ENCODE peak calls at places on chromosomes 2 and 18, in six cellular contexts. L is HepG2, A is K562, P is A549, U is endothelial cell of umbilical vein, O is H1. K is an unnamed sample.
A peak's percentile ranks its signal among the peaks of the same experiment; 100 is the strongest.

GRCh38 chr2:135685361-135685760 is 56.3 kb upstream of the UBXN4 start:
- DNase-seq in O (no peak), P (no peak), L (no peak), A (no peak), U (peak; percentile 30), K (no peak)

GRCh38 chr18:12335503-12335902 is 27.5 kb downstream of the TUBB6 start:
- DNase-seq in O (no peak), P (no peak), L (no peak), U (no peak), A (no peak), K (no peak)

GRCh38 chr2:29528891-29529520 is 392.4 kb downstream of the ALK start:
- DNase-seq in L (no peak), O (no peak), A (no peak), P (no peak), U (no peak), K (no peak)

GRCh38 chr2:213251618-213252017 is 32.6 kb upstream of the SPAG16 start:
- DNase-seq in P (peak; percentile 82), O (no peak), L (peak; percentile 72), U (peak; percentile 70), A (peak; percentile 24), K (no peak)

GRCh38 chr2:228181098-228182019 is at the start of gene SPHKAP:
- DNase-seq in U (no peak), L (no peak), A (no peak), O (no peak), P (peak; percentile 16), K (peak; percentile 53)

GRCh38 chr2:142946941-142947340 is 69.5 kb downstream of the KYNU start:
- DNase-seq in A (no peak), P (no peak), U (peak; percentile 55), L (no peak), O (no peak), K (no peak)

GRCh38 chr18:9838144-9838877 is 47.5 kb upstream of the TXNDC2 start:
- DNase-seq in L (no peak), P (peak; percentile 33), O (peak; percentile 33), U (no peak), A (no peak), K (peak; percentile 73)

GRCh38 chr2:45396671-45397070 is 214.4 kb downstream of the SRBD1 start:
- DNase-seq in L (no peak), P (no peak), O (no peak), U (no peak), A (no peak), K (no peak)

GRCh38 chr2:56018202-56018601 is 94.6 kb upstream of the EFEMP1 start:
- DNase-seq in P (no peak), A (no peak), U (no peak), L (no peak), O (no peak), K (no peak)

GRCh38 chr18:37691162-37691561 is 125.6 kb upstream of the CELF4 start:
- DNase-seq in O (no peak), A (no peak), P (no peak), L (no peak), U (no peak), K (no peak)

GRCh38 chr18:44959013-44959412 is 278.3 kb downstream of the SETBP1 start:
- DNase-seq in L (no peak), O (no peak), A (no peak), U (no peak), P (no peak), K (no peak)

GRCh38 chr18:21911551-21911950 is 171.0 kb downstream of the MIB1 start:
- DNase-seq in O (no peak), L (no peak), P (no peak), U (no peak), A (no peak), K (no peak)

GRCh38 chr18:60568211-60568610 is 195.6 kb upstream of the MC4R start:
- DNase-seq in U (no peak), O (no peak), A (no peak), L (no peak), P (no peak), K (no peak)

GRCh38 chr2:71631411-71631931 is 178.1 kb downstream of the DYSF start:
- DNase-seq in A (no peak), P (no peak), U (no peak), O (no peak), L (no peak), K (no peak)

GRCh38 chr2:3293221-3293620 is 84.4 kb downstream of the EIPR1 start:
- DNase-seq in U (no peak), P (no peak), O (no peak), L (no peak), A (no peak), K (no peak)

GRCh38 chr2:233443511-233444183 is 89.4 kb downstream of the DGKD start:
- DNase-seq in A (peak; percentile 74), P (peak; percentile 88), O (no peak), U (peak; percentile 82), L (peak; percentile 69), K (peak; percentile 80)

GRCh38 chr2:75491129-75491753 is 69.5 kb downstream of the EVA1A start:
- DNase-seq in P (no peak), A (no peak), U (no peak), O (no peak), L (no peak), K (no peak)

DNA sequence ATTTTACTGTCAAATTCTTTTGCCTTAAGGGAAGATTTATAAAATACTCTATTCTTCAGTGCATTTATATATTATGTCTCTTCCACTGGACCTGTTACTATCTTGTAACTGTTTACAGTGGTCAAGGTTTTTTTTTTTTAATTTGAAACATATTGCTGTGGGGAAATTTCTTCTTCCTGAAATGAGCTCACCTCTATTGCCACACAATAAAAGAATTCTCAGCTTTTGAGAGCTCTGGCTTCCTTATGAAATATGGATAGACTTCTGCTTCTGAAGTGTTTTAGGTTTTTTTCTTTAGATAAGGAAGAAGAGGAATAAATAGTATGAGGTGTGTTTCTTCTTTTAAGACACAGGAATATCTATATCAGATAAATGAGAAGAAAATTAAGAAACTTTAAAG is 7.7 kb downstream of the VRK2 start:
- DNase-seq in A (no peak), U (no peak), O (no peak), P (no peak), L (no peak), K (no peak)
- TF ChIP-seq JUN in A (no peak), U (no peak), O (no peak), P (no peak), L (no peak), K (no peak)

GRCh38 chr2:68908392-68908970 is 37.3 kb upstream of the BMP10 start:
- DNase-seq in A (peak; percentile 58), O (peak; percentile 49), P (peak; percentile 92), U (peak; percentile 80), L (no peak), K (peak; percentile 40)

GRCh38 chr2:68907923-68908253 is 36.7 kb upstream of the BMP10 start:
- DNase-seq in A (no peak), O (no peak), P (no peak), L (no peak), U (no peak), K (no peak)

GRCh38 chr2:68911246-68911645 is 40.0 kb upstream of the BMP10 start:
- DNase-seq in A (no peak), U (no peak), P (no peak), L (no peak), O (no peak), K (no peak)

GRCh38 chr2:68911714-68912510 is 40.7 kb upstream of the BMP10 start:
- DNase-seq in L (no peak), P (no peak), U (no peak), O (no peak), A (peak; percentile 52), K (no peak)

DNA sequence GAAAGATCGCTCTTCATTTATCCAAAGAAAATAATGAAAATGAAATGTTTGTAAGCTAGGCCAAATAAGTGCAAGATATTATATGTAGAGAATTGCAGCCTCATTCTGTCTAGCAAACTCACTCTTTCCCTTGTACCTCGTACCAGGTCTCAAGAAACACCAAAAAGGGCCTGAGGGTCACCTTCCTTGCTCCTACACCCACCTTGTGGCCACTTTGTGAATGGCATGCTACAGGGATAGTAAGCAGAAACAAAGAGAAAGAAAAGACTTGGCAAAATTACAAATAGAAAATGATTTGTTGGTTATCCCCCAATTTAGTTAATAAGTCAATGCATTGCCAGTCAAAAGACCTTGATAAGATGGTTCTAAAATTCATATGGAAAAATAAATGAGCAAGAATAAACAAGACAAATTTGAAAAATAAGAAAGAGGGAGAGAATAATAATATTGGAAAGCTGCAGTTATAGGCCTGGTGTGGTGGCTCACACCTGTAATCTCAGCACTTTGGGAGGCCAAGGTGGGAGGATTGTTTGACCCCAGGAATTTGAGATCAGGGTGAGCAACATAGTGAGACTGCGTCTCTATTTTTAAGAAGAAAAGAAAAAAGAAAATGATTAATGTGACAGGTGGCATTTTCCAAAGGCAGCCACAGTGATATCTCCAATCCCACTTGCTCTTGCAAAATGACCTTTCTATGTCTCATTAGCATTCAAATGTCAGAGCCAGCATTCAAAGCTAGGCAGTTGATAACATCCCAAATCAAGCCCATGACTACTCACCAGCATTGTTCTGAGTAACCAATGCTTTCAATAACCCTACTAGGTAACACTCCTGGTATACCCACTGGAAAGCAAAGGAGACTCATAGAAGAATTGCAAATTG is 38.8 kb upstream of the BMP10 start:
- DNase-seq in U (peak; percentile 82), L (peak; percentile 58), O (no peak), A (peak; percentile 70), P (peak; percentile 85), K (peak; percentile 80)
- TF ChIP-seq JUN in U (no peak), L (no peak), O (no peak), A (no peak), P (no peak), K (no peak)

GRCh38 chr2:102446936-102447335 is 24.0 kb downstream of the IL18RAP start:
- DNase-seq in A (no peak), P (no peak), O (no peak), U (no peak), L (no peak), K (no peak)

GRCh38 chr2:102451968-102452367 is 21.1 kb upstream of the SLC9A4 start:
- DNase-seq in P (no peak), L (no peak), O (no peak), U (no peak), A (no peak), K (no peak)

GRCh38 chr2:102444233-102444632 is 21.3 kb downstream of the IL18RAP start:
- DNase-seq in L (no peak), U (no peak), P (no peak), A (no peak), O (no peak), K (no peak)

GRCh38 chr2:102453497-102453896 is 19.5 kb upstream of the SLC9A4 start:
- DNase-seq in U (no peak), A (no peak), P (no peak), O (no peak), L (no peak), K (no peak)

DNA sequence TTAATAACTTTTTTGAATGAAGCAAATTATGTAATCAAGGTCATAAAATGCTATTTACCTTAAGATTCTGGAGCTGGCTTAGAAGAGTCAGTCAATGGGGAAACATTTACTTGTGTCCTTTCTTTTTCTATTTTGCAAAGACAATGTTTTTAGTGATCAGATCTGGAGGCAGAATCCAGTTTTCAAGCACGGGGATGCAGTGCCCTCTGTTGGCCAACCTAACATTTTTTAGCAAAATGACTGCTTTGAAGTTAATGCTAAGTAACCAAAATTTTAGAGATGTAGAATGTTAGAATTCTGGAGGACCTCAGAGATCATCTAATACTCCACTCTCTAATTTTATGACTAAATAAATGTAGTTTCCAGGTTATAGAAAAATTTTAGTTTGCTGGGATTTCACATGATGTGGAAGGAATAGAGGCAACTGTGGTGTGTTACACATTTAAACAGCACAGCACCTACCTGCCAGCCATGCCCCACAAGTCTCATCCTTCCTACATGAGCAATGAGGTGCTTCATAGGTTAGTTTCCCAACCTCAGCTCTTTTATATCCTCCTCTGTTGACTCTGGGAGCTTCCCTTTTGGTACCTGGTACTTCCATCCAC is 23.6 kb upstream of the SLC9A4 start:
- DNase-seq in A (peak; percentile 45), L (peak; percentile 23), O (no peak), U (peak; percentile 67), P (peak; percentile 42), K (peak; percentile 51)
- TF ChIP-seq JUN in A (no peak), L (no peak), O (no peak), U (no peak), P (no peak), K (no peak)

GRCh38 chr2:24110660-24111303 is 12.4 kb downstream of the PFN4 start:
- DNase-seq in A (peak; percentile 31), L (no peak), P (peak; percentile 27), U (no peak), O (no peak), K (no peak)
- TF ChIP-seq JUN in A (no peak), L (no peak), P (no peak), U (no peak), O (no peak), K (no peak)

K was measured in WTC11.